ENCODE peak calls at places on chromosomes 16 and 17, in five cellular contexts. One of them, this sample, is unnamed.

GRCh38 chr17:77280304-77280910 is 139.6 kb downstream of the SEC14L1 start:
- DNase-seq in fibroblast of the aortic adventitia: peak
- DNase-seq in upper lobe of right lung: peak
- DNase-seq in choroid plexus epithelial cell: no peak
- DNase-seq in mucosa of descending colon: peak
- DNase-seq in this sample: no peak

GRCh38 chr16:882256-882655 is 81.7 kb upstream of the GNG13 start:
- DNase-seq in fibroblast of the aortic adventitia: no peak
- DNase-seq in upper lobe of right lung: no peak
- DNase-seq in choroid plexus epithelial cell: no peak
- DNase-seq in mucosa of descending colon: peak
- DNase-seq in this sample: no peak

GRCh38 chr17:74760404-74761105 is 12.1 kb downstream of the NHERF1 start:
- DNase-seq in fibroblast of the aortic adventitia: no peak
- DNase-seq in upper lobe of right lung: no peak
- DNase-seq in choroid plexus epithelial cell: no peak
- DNase-seq in mucosa of descending colon: no peak
- DNase-seq in this sample: peak

GRCh38 chr17:3033741-3034577 is 29.4 kb downstream of the OR1D5 start:
- DNase-seq in fibroblast of the aortic adventitia: no peak
- DNase-seq in upper lobe of right lung: peak
- DNase-seq in choroid plexus epithelial cell: no peak
- DNase-seq in mucosa of descending colon: no peak
- DNase-seq in this sample: no peak

GRCh38 chr17:76585048-76585648 is 512 bp downstream of the ST6GALNAC2 start:
- DNase-seq in fibroblast of the aortic adventitia: no peak
- DNase-seq in upper lobe of right lung: peak
- DNase-seq in choroid plexus epithelial cell: no peak
- DNase-seq in mucosa of descending colon: no peak
- DNase-seq in this sample: peak

GRCh38 chr17:58710948-58711552 is 18.6 kb downstream of the RAD51C start:
- DNase-seq in fibroblast of the aortic adventitia: peak
- DNase-seq in upper lobe of right lung: no peak
- DNase-seq in choroid plexus epithelial cell: peak
- DNase-seq in mucosa of descending colon: no peak
- DNase-seq in this sample: peak

GRCh38 chr16:72203401-72203800 is 31.4 kb upstream of the PMFBP1 start:
- DNase-seq in fibroblast of the aortic adventitia: peak
- DNase-seq in upper lobe of right lung: no peak
- DNase-seq in choroid plexus epithelial cell: peak
- DNase-seq in mucosa of descending colon: no peak
- DNase-seq in this sample: peak

GRCh38 chr17:10640475-10640874 is 16.6 kb downstream of the MYH3 start:
- DNase-seq in fibroblast of the aortic adventitia: no peak
- DNase-seq in upper lobe of right lung: no peak
- DNase-seq in choroid plexus epithelial cell: no peak
- DNase-seq in mucosa of descending colon: no peak
- DNase-seq in this sample: no peak

GRCh38 chr17:28334666-28335200 is 539 bp downstream of the IFT20 start:
- DNase-seq in fibroblast of the aortic adventitia: no peak
- DNase-seq in upper lobe of right lung: no peak
- DNase-seq in choroid plexus epithelial cell: peak
- DNase-seq in mucosa of descending colon: no peak
- DNase-seq in this sample: no peak

GRCh38 chr17:32954477-32954876 is 26.5 kb downstream of the TMEM98 start:
- DNase-seq in fibroblast of the aortic adventitia: no peak
- DNase-seq in upper lobe of right lung: no peak
- DNase-seq in choroid plexus epithelial cell: no peak
- DNase-seq in mucosa of descending colon: peak
- DNase-seq in this sample: no peak

GRCh38 chr16:49200223-49200820 is 81.3 kb downstream of the CBLN1 start:
- DNase-seq in fibroblast of the aortic adventitia: no peak
- DNase-seq in upper lobe of right lung: no peak
- DNase-seq in choroid plexus epithelial cell: no peak
- DNase-seq in mucosa of descending colon: no peak
- DNase-seq in this sample: no peak

GRCh38 chr16:24540575-24541240 is 1.3 kb downstream of the RBBP6 start:
- DNase-seq in fibroblast of the aortic adventitia: peak
- DNase-seq in upper lobe of right lung: no peak
- DNase-seq in choroid plexus epithelial cell: peak
- DNase-seq in mucosa of descending colon: no peak
- DNase-seq in this sample: peak

GRCh38 chr17:80986816-80987480 is 4.7 kb upstream of the CHMP6 start:
- DNase-seq in fibroblast of the aortic adventitia: no peak
- DNase-seq in upper lobe of right lung: peak
- DNase-seq in choroid plexus epithelial cell: no peak
- DNase-seq in mucosa of descending colon: peak
- DNase-seq in this sample: peak

GRCh38 chr16:53517851-53518250 is 14.8 kb upstream of the AKTIP start:
- DNase-seq in fibroblast of the aortic adventitia: no peak
- DNase-seq in upper lobe of right lung: no peak
- DNase-seq in choroid plexus epithelial cell: no peak
- DNase-seq in mucosa of descending colon: no peak
- DNase-seq in this sample: no peak

GRCh38 chr17:75830168-75831031 is 13.8 kb downstream of the UNC13D start:
- DNase-seq in fibroblast of the aortic adventitia: no peak
- DNase-seq in upper lobe of right lung: no peak
- DNase-seq in choroid plexus epithelial cell: no peak
- DNase-seq in mucosa of descending colon: peak
- DNase-seq in this sample: no peak

DNA sequence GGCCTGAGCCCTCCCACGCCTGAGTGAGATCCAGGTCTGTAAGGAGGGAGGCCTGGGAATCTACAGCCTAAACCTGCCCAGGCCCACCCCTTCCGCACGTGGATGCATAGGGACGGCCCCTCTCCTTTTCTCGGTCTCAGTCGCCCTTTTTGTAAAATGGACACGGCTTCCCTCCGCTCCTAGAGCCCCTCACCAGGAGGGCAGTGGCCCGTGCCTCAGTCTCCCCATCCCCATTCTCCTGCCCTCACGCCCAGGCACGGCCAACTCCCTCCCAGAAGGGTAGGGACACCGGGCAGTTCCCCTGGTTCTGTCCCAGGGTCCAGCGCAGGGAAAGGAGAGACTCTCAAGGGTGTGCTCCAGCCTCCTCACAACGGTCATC is 48.1 kb downstream of the WNT3 start:
- DNase-seq in fibroblast of the aortic adventitia: no peak
- DNase-seq in upper lobe of right lung: no peak
- DNase-seq in choroid plexus epithelial cell: no peak
- DNase-seq in mucosa of descending colon: no peak
- DNase-seq in this sample: no peak
- H3K4me3 ChIP-seq in fibroblast of the aortic adventitia: no peak
- H3K4me3 ChIP-seq in upper lobe of right lung: peak
- H3K4me3 ChIP-seq in choroid plexus epithelial cell: no peak
- H3K4me3 ChIP-seq in mucosa of descending colon: no peak
- H3K4me3 ChIP-seq in this sample: peak

GRCh38 chr16:1890024-1890700 is 18.2 kb upstream of the MEIOB start:
- DNase-seq in fibroblast of the aortic adventitia: no peak
- DNase-seq in upper lobe of right lung: no peak
- DNase-seq in choroid plexus epithelial cell: no peak
- DNase-seq in mucosa of descending colon: peak
- DNase-seq in this sample: no peak

GRCh38 chr16:1879477-1879876 is 7.5 kb upstream of the MEIOB start:
- DNase-seq in fibroblast of the aortic adventitia: no peak
- DNase-seq in upper lobe of right lung: no peak
- DNase-seq in choroid plexus epithelial cell: no peak
- DNase-seq in mucosa of descending colon: no peak
- DNase-seq in this sample: no peak

GRCh38 chr16:1884889-1885288 is 12.9 kb upstream of the MEIOB start:
- DNase-seq in fibroblast of the aortic adventitia: no peak
- DNase-seq in upper lobe of right lung: no peak
- DNase-seq in choroid plexus epithelial cell: no peak
- DNase-seq in mucosa of descending colon: no peak
- DNase-seq in this sample: no peak

GRCh38 chr16:1887711-1888354 is 15.9 kb upstream of the MEIOB start:
- DNase-seq in fibroblast of the aortic adventitia: no peak
- DNase-seq in upper lobe of right lung: no peak
- DNase-seq in choroid plexus epithelial cell: no peak
- DNase-seq in mucosa of descending colon: peak
- DNase-seq in this sample: no peak

DNA sequence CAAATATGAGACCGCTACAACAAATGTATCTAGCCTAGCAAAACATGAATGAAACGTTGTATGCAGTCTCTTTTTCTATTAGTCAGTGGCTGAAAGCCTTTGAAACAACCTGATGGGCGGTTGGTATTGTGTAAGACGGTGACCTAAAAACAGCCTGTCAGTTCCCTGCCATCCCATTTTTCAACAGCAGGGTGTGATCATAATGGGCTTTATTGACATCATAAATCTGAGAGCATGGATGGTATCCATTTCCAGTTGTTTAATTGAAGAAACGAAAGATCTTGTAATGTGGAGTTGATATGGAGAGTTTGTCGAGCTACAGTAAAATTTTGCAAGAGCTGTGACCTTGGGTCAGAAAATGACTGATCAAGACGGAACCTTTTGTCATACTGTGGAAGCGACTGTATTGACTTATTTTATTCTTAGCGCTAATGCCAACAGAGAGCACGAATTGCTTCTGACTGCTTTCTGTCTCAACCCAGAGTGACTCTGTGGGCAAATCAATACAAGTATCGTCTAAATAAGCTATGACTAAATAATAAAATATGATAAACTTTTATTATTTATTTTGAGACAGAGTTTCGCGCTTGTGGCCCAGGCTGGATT is 12.3 kb upstream of the MEIOB start:
- DNase-seq in fibroblast of the aortic adventitia: no peak
- DNase-seq in upper lobe of right lung: no peak
- DNase-seq in choroid plexus epithelial cell: peak
- DNase-seq in mucosa of descending colon: no peak
- DNase-seq in this sample: peak
- TF ChIP-seq CTCF in fibroblast of the aortic adventitia: peak
- TF ChIP-seq CTCF in upper lobe of right lung: no peak
- TF ChIP-seq CTCF in choroid plexus epithelial cell: peak
- TF ChIP-seq CTCF in mucosa of descending colon: peak
- TF ChIP-seq CTCF in this sample: peak

GRCh38 chr16:70437017-70437581 is 1.8 kb downstream of the ST3GAL2 start:
- DNase-seq in fibroblast of the aortic adventitia: peak
- DNase-seq in upper lobe of right lung: no peak
- DNase-seq in choroid plexus epithelial cell: peak
- DNase-seq in mucosa of descending colon: no peak
- DNase-seq in this sample: peak
- H3K4me3 ChIP-seq in fibroblast of the aortic adventitia: peak
- H3K4me3 ChIP-seq in upper lobe of right lung: peak
- H3K4me3 ChIP-seq in choroid plexus epithelial cell: peak
- H3K4me3 ChIP-seq in mucosa of descending colon: no peak
- H3K4me3 ChIP-seq in this sample: peak

DNA sequence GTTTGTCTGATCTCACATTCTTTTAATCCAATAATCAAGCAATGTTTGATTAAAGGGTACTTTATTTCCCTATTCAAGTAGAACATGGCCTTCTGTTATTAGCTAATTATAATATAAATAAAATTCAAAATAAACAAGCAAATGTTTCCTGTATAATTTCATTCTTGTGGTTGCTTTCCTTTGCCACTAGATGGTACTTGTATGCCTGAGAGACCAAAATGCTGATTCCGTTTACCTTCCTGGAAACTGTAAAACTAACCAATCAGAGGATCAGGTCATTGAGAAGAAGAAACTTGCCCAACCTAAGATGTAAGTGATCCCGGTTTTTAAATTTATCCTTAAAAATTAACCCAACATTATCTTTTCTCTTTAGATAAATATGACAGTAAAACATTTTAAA is 8.1 kb upstream of the ABCA5 start:
- DNase-seq in fibroblast of the aortic adventitia: peak
- DNase-seq in upper lobe of right lung: no peak
- DNase-seq in choroid plexus epithelial cell: peak
- DNase-seq in mucosa of descending colon: no peak
- DNase-seq in this sample: peak
- TF ChIP-seq CTCF in fibroblast of the aortic adventitia: peak
- TF ChIP-seq CTCF in upper lobe of right lung: peak
- TF ChIP-seq CTCF in choroid plexus epithelial cell: peak
- TF ChIP-seq CTCF in mucosa of descending colon: peak
- TF ChIP-seq CTCF in this sample: no peak

GRCh38 chr16:12511308-12511707 is 292.4 kb downstream of the CPPED1 start:
- DNase-seq in fibroblast of the aortic adventitia: no peak
- DNase-seq in upper lobe of right lung: peak
- DNase-seq in choroid plexus epithelial cell: no peak
- DNase-seq in mucosa of descending colon: no peak
- DNase-seq in this sample: no peak
- H3K4me3 ChIP-seq in fibroblast of the aortic adventitia: no peak
- H3K4me3 ChIP-seq in upper lobe of right lung: no peak
- H3K4me3 ChIP-seq in choroid plexus epithelial cell: no peak
- H3K4me3 ChIP-seq in mucosa of descending colon: no peak
- H3K4me3 ChIP-seq in this sample: no peak

GRCh38 chr17:39239640-39240314 is 14.0 kb upstream of the STAC2 start:
- DNase-seq in fibroblast of the aortic adventitia: no peak
- DNase-seq in upper lobe of right lung: peak
- DNase-seq in choroid plexus epithelial cell: peak
- DNase-seq in mucosa of descending colon: peak
- DNase-seq in this sample: peak
- TF ChIP-seq CTCF in fibroblast of the aortic adventitia: peak
- TF ChIP-seq CTCF in upper lobe of right lung: peak
- TF ChIP-seq CTCF in choroid plexus epithelial cell: peak
- TF ChIP-seq CTCF in mucosa of descending colon: peak
- TF ChIP-seq CTCF in this sample: peak

GRCh38 chr16:4373356-4373908 is 1.8 kb downstream of the VASN start:
- DNase-seq in fibroblast of the aortic adventitia: no peak
- DNase-seq in upper lobe of right lung: no peak
- DNase-seq in choroid plexus epithelial cell: no peak
- DNase-seq in mucosa of descending colon: no peak
- DNase-seq in this sample: no peak

GRCh38 chr16:4372578-4373355 is 1.1 kb downstream of the VASN start:
- DNase-seq in fibroblast of the aortic adventitia: no peak
- DNase-seq in upper lobe of right lung: no peak
- DNase-seq in choroid plexus epithelial cell: no peak
- DNase-seq in mucosa of descending colon: no peak
- DNase-seq in this sample: peak

GRCh38 chr16:4370570-4371480 is 823 bp upstream of the VASN start:
- DNase-seq in fibroblast of the aortic adventitia: peak
- DNase-seq in upper lobe of right lung: no peak
- DNase-seq in choroid plexus epithelial cell: peak
- DNase-seq in mucosa of descending colon: peak
- DNase-seq in this sample: no peak

GRCh38 chr16:4371481-4372314 is at the start of gene VASN:
- DNase-seq in fibroblast of the aortic adventitia: peak
- DNase-seq in upper lobe of right lung: peak
- DNase-seq in choroid plexus epithelial cell: peak
- DNase-seq in mucosa of descending colon: peak
- DNase-seq in this sample: peak

GRCh38 chr16:4372315-4372577 is 598 bp downstream of the VASN start:
- DNase-seq in fibroblast of the aortic adventitia: no peak
- DNase-seq in upper lobe of right lung: no peak
- DNase-seq in choroid plexus epithelial cell: no peak
- DNase-seq in mucosa of descending colon: no peak
- DNase-seq in this sample: no peak
- H3K4me3 ChIP-seq in fibroblast of the aortic adventitia: peak
- H3K4me3 ChIP-seq in upper lobe of right lung: peak
- H3K4me3 ChIP-seq in choroid plexus epithelial cell: peak
- H3K4me3 ChIP-seq in mucosa of descending colon: peak
- H3K4me3 ChIP-seq in this sample: peak

This sample was measured in NB4.